ENCODE peak calls at places on chromosomes 11 and 22, in five cellular contexts. One of them, this sample, is unnamed. For H3K9me3 and H3K27me3, the result is how much of the 10 kb centered on the place peaks cover.

GRCh38 chr11:124834526-124835190 is 30.6 kb upstream of the ROBO3 start:
- DNase-seq in H1: no peak
- DNase-seq in IMR-90: no peak
- DNase-seq in heart right ventricle: no peak
- DNase-seq in pancreas: no peak
- DNase-seq in this sample: no peak

GRCh38 chr11:73359930-73360742 is 16.1 kb upstream of the RELT start:
- DNase-seq in H1: peak
- DNase-seq in IMR-90: peak
- DNase-seq in heart right ventricle: no peak
- DNase-seq in pancreas: no peak
- DNase-seq in this sample: no peak

GRCh38 chr11:124864892-124865180 is 396 bp upstream of the ROBO3 start:
- DNase-seq in H1: no peak
- DNase-seq in IMR-90: no peak
- DNase-seq in heart right ventricle: no peak
- DNase-seq in pancreas: no peak
- DNase-seq in this sample: no peak

GRCh38 chr11:125902315-125902926 is 585 bp downstream of the PUS3 start:
- DNase-seq in H1: no peak
- DNase-seq in IMR-90: no peak
- DNase-seq in heart right ventricle: no peak
- DNase-seq in pancreas: no peak
- DNase-seq in this sample: no peak

GRCh38 chr11:70555092-70555491 is 156.8 kb downstream of the CTTN start:
- DNase-seq in H1: no peak
- DNase-seq in IMR-90: no peak
- DNase-seq in heart right ventricle: no peak
- DNase-seq in pancreas: no peak
- DNase-seq in this sample: no peak

GRCh38 chr11:46701078-46701654 is 335 bp downstream of the ZNF408 start:
- DNase-seq in H1: no peak
- DNase-seq in IMR-90: no peak
- DNase-seq in heart right ventricle: no peak
- DNase-seq in pancreas: no peak
- DNase-seq in this sample: no peak

GRCh38 chr11:82533628-82534353 is 199.9 kb downstream of the FAM181B start:
- DNase-seq in H1: no peak
- DNase-seq in IMR-90: no peak
- DNase-seq in heart right ventricle: no peak
- DNase-seq in pancreas: no peak
- DNase-seq in this sample: no peak

GRCh38 chr11:22459053-22459452 is 120.9 kb downstream of the SLC17A6 start:
- DNase-seq in H1: no peak
- DNase-seq in IMR-90: peak
- DNase-seq in heart right ventricle: no peak
- DNase-seq in pancreas: no peak
- DNase-seq in this sample: no peak

GRCh38 chr22:43883012-43883661 is 8.7 kb downstream of the PNPLA5 start:
- DNase-seq in H1: peak
- DNase-seq in IMR-90: peak
- DNase-seq in heart right ventricle: no peak
- DNase-seq in pancreas: no peak
- DNase-seq in this sample: peak

GRCh38 chr22:40477683-40478348 is 107.4 kb downstream of the SGSM3 start:
- DNase-seq in H1: no peak
- DNase-seq in IMR-90: no peak
- DNase-seq in heart right ventricle: no peak
- DNase-seq in pancreas: no peak
- DNase-seq in this sample: no peak

GRCh38 chr22:32701021-32701420 is 100.5 kb upstream of the TIMP3 start:
- DNase-seq in H1: no peak
- DNase-seq in IMR-90: peak
- DNase-seq in heart right ventricle: no peak
- DNase-seq in pancreas: no peak
- DNase-seq in this sample: no peak

GRCh38 chr11:25943777-25944661 is 387.9 kb upstream of the ANO3 start:
- DNase-seq in H1: no peak
- DNase-seq in IMR-90: no peak
- DNase-seq in heart right ventricle: no peak
- DNase-seq in pancreas: peak
- DNase-seq in this sample: no peak

GRCh38 chr11:123357990-123358827 is 71.9 kb upstream of the GRAMD1B start:
- DNase-seq in H1: peak
- DNase-seq in IMR-90: peak
- DNase-seq in heart right ventricle: no peak
- DNase-seq in pancreas: no peak
- DNase-seq in this sample: peak

GRCh38 chr11:27610287-27610686 is 90.0 kb downstream of the BDNF start:
- DNase-seq in H1: no peak
- DNase-seq in IMR-90: no peak
- DNase-seq in heart right ventricle: no peak
- DNase-seq in pancreas: no peak
- DNase-seq in this sample: no peak

GRCh38 chr22:30968924-30969531 is at the start of gene TUG1:
- DNase-seq in H1: peak
- DNase-seq in IMR-90: peak
- DNase-seq in heart right ventricle: peak
- DNase-seq in pancreas: peak
- DNase-seq in this sample: peak
- H3K9me3 ChIP-seq in H1: under half
- H3K9me3 ChIP-seq in IMR-90: under half
- H3K9me3 ChIP-seq in heart right ventricle: half or more
- H3K9me3 ChIP-seq in pancreas: under half
- H3K9me3 ChIP-seq in this sample: half or more

GRCh38 chr11:94154095-94154856 is 25.6 kb downstream of the PANX1 start:
- DNase-seq in H1: no peak
- DNase-seq in IMR-90: peak
- DNase-seq in heart right ventricle: no peak
- DNase-seq in pancreas: no peak
- DNase-seq in this sample: no peak
- H3K27ac ChIP-seq in H1: no peak
- H3K27ac ChIP-seq in IMR-90: no peak
- H3K27ac ChIP-seq in heart right ventricle: no peak
- H3K27ac ChIP-seq in pancreas: no peak
- H3K27ac ChIP-seq in this sample: no peak

GRCh38 chr22:25962711-25963110 is 206.6 kb upstream of the SEZ6L start:
- DNase-seq in H1: no peak
- DNase-seq in IMR-90: no peak
- DNase-seq in heart right ventricle: no peak
- DNase-seq in pancreas: no peak
- DNase-seq in this sample: no peak
- H3K27me3 ChIP-seq in H1: under half
- H3K27me3 ChIP-seq in IMR-90: under half
- H3K27me3 ChIP-seq in heart right ventricle: under half
- H3K27me3 ChIP-seq in pancreas: under half
- H3K27me3 ChIP-seq in this sample: under half

DNA sequence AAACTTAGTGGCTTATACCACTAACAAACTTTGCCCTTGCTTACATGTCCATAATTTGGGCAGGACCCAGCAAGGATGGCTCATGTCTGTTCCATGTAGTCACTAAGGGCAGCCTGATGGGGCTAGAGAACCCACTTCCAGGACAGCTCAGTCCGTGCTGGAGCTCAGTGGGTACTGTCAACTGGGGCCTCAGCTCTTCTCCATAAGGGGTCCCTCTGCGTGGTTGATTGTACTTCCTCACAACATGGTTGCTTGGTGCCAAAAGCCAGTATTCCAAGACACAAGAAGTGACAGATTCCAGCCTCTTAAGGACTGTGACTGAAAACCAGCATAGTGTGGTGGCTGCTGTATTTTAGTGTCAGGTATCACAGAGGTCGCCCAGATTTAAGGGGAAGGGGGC is 675.2 kb downstream of the TBC1D22A start:
- DNase-seq in H1: no peak
- DNase-seq in IMR-90: no peak
- DNase-seq in heart right ventricle: no peak
- DNase-seq in pancreas: no peak
- DNase-seq in this sample: no peak
- H3K9me3 ChIP-seq in H1: half or more
- H3K9me3 ChIP-seq in IMR-90: under half
- H3K9me3 ChIP-seq in heart right ventricle: under half
- H3K9me3 ChIP-seq in pancreas: under half
- H3K9me3 ChIP-seq in this sample: under half

GRCh38 chr22:19723165-19723989 is at the start of gene GP1BB:
- DNase-seq in H1: peak
- DNase-seq in IMR-90: no peak
- DNase-seq in heart right ventricle: peak
- DNase-seq in pancreas: no peak
- DNase-seq in this sample: no peak
- H3K27ac ChIP-seq in H1: no peak
- H3K27ac ChIP-seq in IMR-90: no peak
- H3K27ac ChIP-seq in heart right ventricle: peak
- H3K27ac ChIP-seq in pancreas: no peak
- H3K27ac ChIP-seq in this sample: no peak

DNA sequence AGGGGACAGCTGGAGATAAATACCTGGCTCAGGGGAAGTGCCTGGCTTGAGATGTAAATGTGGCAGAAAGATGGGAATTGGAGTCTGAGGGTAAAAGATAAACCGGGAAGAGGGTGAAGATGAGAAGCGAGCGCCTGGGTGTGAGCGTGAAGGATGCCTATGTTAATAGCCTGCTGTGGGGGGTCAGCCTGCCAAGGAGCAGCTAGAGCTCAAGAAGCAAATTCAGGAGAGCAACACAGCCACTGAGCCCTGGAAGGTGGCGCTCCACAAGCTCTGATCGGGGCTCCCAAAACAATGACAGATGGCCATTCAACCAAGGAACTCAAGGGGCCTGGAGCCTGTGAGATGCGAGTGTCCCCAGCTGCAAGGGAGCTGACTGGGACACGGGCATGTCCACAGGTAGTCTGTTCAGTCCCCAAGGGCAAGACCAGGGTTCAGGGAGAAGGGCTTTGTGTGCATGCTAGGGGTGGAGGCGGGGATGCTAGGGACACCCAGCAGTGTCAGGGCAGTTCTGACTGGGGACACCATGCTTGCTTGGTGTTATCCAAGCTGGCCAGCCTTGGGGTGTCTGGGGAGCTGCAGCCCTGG is 2.8 kb downstream of the GSC2 start:
- DNase-seq in H1: no peak
- DNase-seq in IMR-90: no peak
- DNase-seq in heart right ventricle: no peak
- DNase-seq in pancreas: no peak
- DNase-seq in this sample: no peak
- H3K27me3 ChIP-seq in H1: half or more
- H3K27me3 ChIP-seq in IMR-90: under half
- H3K27me3 ChIP-seq in heart right ventricle: under half
- H3K27me3 ChIP-seq in pancreas: under half
- H3K27me3 ChIP-seq in this sample: under half